ENCODE peak calls at places on chromosomes 13 and 19, in four cellular contexts. T is GM23338, V is heart left ventricle, I is thoracic aorta. P is an unnamed sample. For H3K36me3, the result is how much of the 10 kb centered on the place peaks cover.

GRCh38 chr13:97223711-97224461 is 1.8 kb downstream of the MBNL2 start:
- DNase-seq in I (no peak), T (peak), V (peak), P (peak)

GRCh38 chr13:33904431-33904830 is 86.5 kb downstream of the RFC3 start:
- DNase-seq in V (no peak), I (no peak), T (no peak), P (no peak)

GRCh38 chr13:28489536-28489935 is 5.4 kb downstream of the FLT1 start:
- DNase-seq in I (no peak), T (no peak), V (no peak), P (peak)

GRCh38 chr13:97948041-97948440 is 5.4 kb upstream of the IPO5 start:
- DNase-seq in V (no peak), I (no peak), T (no peak), P (no peak)

GRCh38 chr19:48476176-48476575 is 7.0 kb downstream of the CYTH2 start:
- DNase-seq in I (no peak), V (no peak), T (no peak), P (no peak)

GRCh38 chr19:42831221-42832019 is 48.1 kb downstream of the PSG1 start:
- DNase-seq in I (no peak), T (no peak), V (no peak), P (no peak)

GRCh38 chr19:48991011-48991609 is 2.0 kb downstream of the GYS1 start:
- DNase-seq in I (no peak), T (no peak), V (no peak), P (no peak)

GRCh38 chr19:50500060-50500752 is 10.8 kb downstream of the JOSD2 start:
- DNase-seq in I (no peak), V (peak), T (peak), P (no peak)

GRCh38 chr13:31110617-31111016 is 51.1 kb downstream of the HSPH1 start:
- DNase-seq in T (no peak), I (no peak), V (no peak), P (no peak)

GRCh38 chr19:37981785-37982475 is 74.9 kb downstream of the SIPA1L3 start:
- DNase-seq in I (no peak), T (no peak), V (no peak), P (no peak)

GRCh38 chr13:110400786-110401533 is 93.9 kb downstream of the COL4A2 start:
- DNase-seq in I (no peak), V (no peak), T (no peak), P (peak)

GRCh38 chr13:57583529-57583928 is 48.0 kb upstream of the PCDH17 start:
- DNase-seq in I (no peak), V (no peak), T (no peak), P (no peak)

GRCh38 chr13:53672005-53672404 is 643.4 kb downstream of the OLFM4 start:
- DNase-seq in V (no peak), T (no peak), I (no peak), P (no peak)

GRCh38 chr13:95301947-95302386 is 716 bp upstream of the ABCC4 start:
- DNase-seq in I (no peak), V (no peak), T (peak), P (no peak)

GRCh38 chr19:3507371-3508120 is 1.4 kb downstream of the FZR1 start:
- DNase-seq in I (no peak), V (no peak), T (peak), P (no peak)

GRCh38 chr19:18675779-18676178 is 7.7 kb upstream of the CRTC1 start:
- DNase-seq in T (peak), I (no peak), V (no peak), P (no peak)

GRCh38 chr13:52925221-52925620 is 76.8 kb upstream of the PCDH8 start:
- DNase-seq in I (no peak), V (peak), T (no peak), P (no peak)

GRCh38 chr13:74251778-74252519 is 117.7 kb upstream of the KLF12 start:
- DNase-seq in V (peak), I (no peak), T (no peak), P (no peak)

GRCh38 chr13:60226507-60226906 is 62.8 kb upstream of the DIAPH3 start:
- DNase-seq in V (no peak), T (peak), I (no peak), P (no peak)

GRCh38 chr19:56507446-56508281 is at the start of gene ZNF471:
- DNase-seq in I (peak), T (peak), V (peak), P (peak)

DNA sequence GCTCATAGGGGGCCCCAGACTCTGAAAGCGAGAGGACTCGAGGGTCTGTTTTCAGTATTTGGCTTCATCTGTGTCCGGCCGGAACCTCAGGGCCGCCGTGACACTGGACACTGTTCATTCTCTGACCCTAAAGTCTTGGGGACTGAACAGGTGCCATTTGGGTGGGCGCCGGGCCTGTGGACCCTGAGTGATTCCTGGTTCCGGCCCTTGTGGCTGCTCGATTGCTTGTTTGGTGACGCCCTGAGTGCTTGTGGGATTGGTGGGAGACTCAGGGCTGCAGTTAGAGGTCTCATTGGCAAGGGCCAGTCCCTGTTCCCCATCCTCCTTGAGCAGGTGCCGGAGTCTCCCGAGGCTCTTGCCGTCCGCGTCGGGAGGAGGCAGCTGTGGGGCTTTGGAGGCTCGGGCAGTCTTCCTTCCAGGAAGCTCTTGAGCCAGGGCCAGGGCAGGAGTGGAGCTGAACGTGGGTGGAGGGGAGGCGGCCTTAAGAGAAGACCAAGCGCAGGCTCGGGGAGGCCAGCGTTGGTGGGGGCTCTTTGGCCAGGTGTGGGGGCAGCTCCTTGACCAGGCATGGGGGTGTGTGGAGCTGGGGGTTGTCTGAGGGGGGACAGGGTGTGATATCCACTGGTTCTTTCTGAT is 4.7 kb downstream of the PTBP1 start:
- DNase-seq in T (peak), V (peak), I (no peak), P (no peak)
- H3K4me3 ChIP-seq in T (peak), V (peak), I (peak), P (peak)

GRCh38 chr13:112741185-112741755 is 51.4 kb downstream of the ATP11A start:
- DNase-seq in V (no peak), I (no peak), T (no peak), P (no peak)

GRCh38 chr13:112740502-112741131 is 50.8 kb downstream of the ATP11A start:
- DNase-seq in T (no peak), V (peak), I (no peak), P (peak)

GRCh38 chr13:112735791-112736190 is 46.0 kb downstream of the ATP11A start:
- DNase-seq in V (no peak), T (peak), I (no peak), P (no peak)

GRCh38 chr13:112737329-112737728 is 47.5 kb downstream of the ATP11A start:
- DNase-seq in V (no peak), I (no peak), T (no peak), P (no peak)

GRCh38 chr13:112738606-112739005 is 48.8 kb downstream of the ATP11A start:
- DNase-seq in V (no peak), T (no peak), I (no peak), P (no peak)
- H3K36me3 ChIP-seq in V (under half), T (under half), I (under half), P (under half)

DNA sequence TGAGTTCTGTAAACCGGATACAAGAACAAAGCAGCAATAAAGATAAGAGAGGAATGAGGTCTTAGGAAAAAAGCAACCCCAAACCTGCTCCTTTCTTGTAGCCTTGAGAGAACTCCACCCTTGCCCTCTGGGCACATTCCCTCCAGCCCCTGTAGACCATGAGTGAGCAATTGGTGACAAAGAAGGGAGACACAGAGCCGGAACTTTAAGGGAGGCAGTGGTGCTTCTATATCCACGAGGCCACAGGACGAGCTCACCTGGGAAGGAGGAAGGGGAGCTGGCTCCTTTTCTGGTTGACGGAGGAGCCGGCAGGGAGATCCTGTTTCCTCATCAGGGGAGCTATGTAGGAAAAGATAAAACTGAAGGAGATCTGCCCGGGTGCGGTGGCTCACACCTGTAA is 13.0 kb downstream of the BRME1 start:
- DNase-seq in T (no peak), I (no peak), V (no peak), P (no peak)
- H3K4me3 ChIP-seq in T (no peak), I (no peak), V (no peak), P (no peak)

GRCh38 chr19:52397310-52398090 is at the start of gene ZNF528:
- DNase-seq in I (peak), T (peak), V (peak), P (peak)

DNA sequence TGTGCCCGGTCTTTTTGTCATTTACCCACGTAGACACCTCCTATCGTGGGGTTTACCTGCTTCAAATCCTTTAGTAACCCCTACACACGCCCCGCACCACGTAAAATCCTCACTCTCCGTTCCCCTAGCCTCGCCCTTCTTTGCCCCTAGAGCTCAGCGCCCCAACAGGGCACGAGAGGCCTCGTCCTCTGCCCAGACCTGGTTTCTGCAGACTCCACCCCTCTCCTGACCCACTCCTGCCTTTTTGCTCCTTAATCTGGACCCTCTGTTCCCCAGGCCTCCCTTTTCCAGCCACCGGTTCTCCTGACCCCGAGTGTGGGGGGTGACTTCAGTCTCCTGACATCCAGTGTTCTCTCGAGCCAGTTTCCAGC is 427 bp downstream of the ZNF528 start:
- DNase-seq in T (peak), V (no peak), I (no peak), P (no peak)
- H3K36me3 ChIP-seq in T (under half), V (under half), I (under half), P (under half)

DNA sequence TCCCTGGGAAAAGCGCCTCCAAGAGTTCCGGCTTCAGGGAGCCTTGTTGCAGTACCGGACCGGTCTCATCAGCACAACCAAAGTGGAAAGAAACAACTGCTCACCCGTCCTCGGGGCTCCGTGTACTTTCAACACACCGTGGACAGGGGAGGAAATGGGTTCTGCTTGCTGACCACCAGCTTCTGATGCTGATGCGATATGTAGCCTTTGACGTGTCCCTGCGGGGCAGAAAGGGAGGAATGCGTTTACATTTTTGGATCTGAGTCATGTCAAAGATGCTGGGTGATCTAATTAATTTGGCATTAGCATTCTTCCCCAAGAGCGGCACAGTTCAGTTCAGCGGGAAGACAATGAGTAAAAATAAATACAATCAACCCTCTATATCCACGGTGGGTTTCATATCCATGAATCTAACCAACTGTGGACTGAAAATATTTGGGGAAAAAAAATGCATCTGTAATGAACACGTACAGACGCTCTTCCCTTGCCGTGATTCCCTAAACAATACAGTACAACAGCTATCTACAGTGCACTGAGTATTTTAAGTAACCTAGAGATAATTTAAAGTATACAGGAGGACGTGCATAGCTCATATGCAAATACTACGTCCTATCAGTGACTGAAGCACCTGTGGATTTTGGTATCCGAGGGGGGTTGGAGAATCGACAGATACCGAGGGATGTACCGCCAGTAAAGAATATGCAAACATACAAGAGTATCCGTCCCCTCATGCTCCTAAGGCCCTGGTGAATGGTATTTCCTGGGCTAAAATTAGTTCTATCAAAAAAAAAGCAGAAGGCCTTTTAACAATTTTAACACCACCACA is 19.8 kb downstream of the PROZ start:
- DNase-seq in T (no peak), I (no peak), V (no peak), P (peak)
- H3K4me3 ChIP-seq in T (no peak), I (no peak), V (no peak), P (peak)

DNA sequence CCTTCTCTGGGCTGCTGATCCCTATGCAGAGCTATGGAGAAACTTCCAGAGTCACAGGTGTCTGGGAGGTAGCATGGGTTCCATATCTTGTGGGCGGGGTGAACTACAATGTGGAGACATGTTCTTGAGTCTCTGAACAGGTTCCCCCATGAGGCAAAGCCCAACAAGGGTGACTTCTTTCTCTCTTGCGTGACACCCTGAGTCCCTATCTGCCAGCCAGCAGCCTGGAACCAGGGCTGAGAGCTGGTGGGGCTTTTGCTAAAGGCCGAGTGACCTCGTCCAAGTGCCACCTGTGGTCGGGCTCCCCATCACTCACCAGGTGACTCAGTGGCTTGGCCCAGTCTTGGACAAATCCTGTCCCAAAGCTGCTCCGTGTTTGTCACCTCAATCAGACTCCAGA is 88.0 kb upstream of the ZNF536 start:
- DNase-seq in I (no peak), T (no peak), V (no peak), P (no peak)
- H3K36me3 ChIP-seq in I (under half), T (under half), V (under half), P (under half)

GRCh38 chr13:78602561-78603239 is 652 bp downstream of the POU4F1 start:
- DNase-seq in T (peak), I (no peak), V (no peak), P (no peak)
- H3K4me3 ChIP-seq in T (peak), I (peak), V (no peak), P (no peak)

GRCh38 chr19:40266912-40267600 is 18.1 kb downstream of the AKT2 start:
- DNase-seq in I (no peak), V (no peak), T (peak), P (no peak)

GRCh38 chr19:40265055-40265762 is 19.9 kb downstream of the AKT2 start:
- DNase-seq in V (peak), T (no peak), I (no peak), P (no peak)

GRCh38 chr19:40267601-40267997 is 17.5 kb downstream of the AKT2 start:
- DNase-seq in V (no peak), I (no peak), T (no peak), P (no peak)

GRCh38 chr19:40265763-40266099 is 19.4 kb downstream of the AKT2 start:
- DNase-seq in V (no peak), I (no peak), T (no peak), P (no peak)

GRCh38 chr19:40266111-40266510 is 19.0 kb downstream of the AKT2 start:
- DNase-seq in I (no peak), V (peak), T (no peak), P (no peak)
- H3K36me3 ChIP-seq in I (under half), V (under half), T (under half), P (under half)

GRCh38 chr13:102191951-102192461 is 209.8 kb downstream of the FGF14 start:
- DNase-seq in T (no peak), V (no peak), I (no peak), P (peak)
- H3K4me3 ChIP-seq in T (no peak), V (no peak), I (no peak), P (no peak)